ENCODE peak calls at places on chromosomes 7 and 10, in ten cellular contexts. N is fibroblast of the aortic adventitia, K is cardiac fibroblast, F is cardiac muscle cell, Y is ovary, M is esophagus squamous epithelium, G is heart left ventricle, J is coronary artery, V is tibial artery, U is left lung. W is an unnamed sample.

GRCh38 chr10:96833220-96834001 is 1.3 kb downstream of the LCOR start:
- DNase-seq in N (peak; percentile 27), K (peak; percentile 27), F (peak; percentile 53), Y (peak; percentile 17), M (no peak), G (peak; percentile 15), J (no peak), V (no peak), U (peak; percentile 37), W (peak; percentile 39)

GRCh38 chr7:122803323-122803722 is 82.9 kb downstream of the CADPS2 start:
- DNase-seq in N (peak; percentile 56), K (peak; percentile 77), F (peak; percentile 43), Y (no peak), M (no peak), G (no peak), J (no peak), V (no peak), U (no peak), W (peak; percentile 10)

GRCh38 chr10:89465196-89465595 is 50.8 kb downstream of the IFIT5 start:
- DNase-seq in N (no peak), K (peak; percentile 25), F (no peak), Y (no peak), M (no peak), G (no peak), J (no peak), V (no peak), U (no peak), W (no peak)

GRCh38 chr7:130971297-130971696 is 237.3 kb upstream of the KLF14 start:
- DNase-seq in N (no peak), K (no peak), F (no peak), Y (no peak), M (no peak), G (no peak), J (no peak), V (no peak), U (no peak), W (no peak)

GRCh38 chr10:84493951-84494848 is 165.8 kb downstream of the CCSER2 start:
- DNase-seq in N (peak; percentile 47), K (peak; percentile 65), F (no peak), Y (no peak), M (no peak), G (no peak), J (no peak), V (no peak), U (no peak), W (peak; percentile 35)

GRCh38 chr7:125561006-125561405 is 631.4 kb upstream of the POT1 start:
- DNase-seq in N (no peak), K (no peak), F (no peak), Y (no peak), M (no peak), G (no peak), J (no peak), V (no peak), U (no peak), W (no peak)

GRCh38 chr7:83060218-83060617 is 102.5 kb downstream of the PCLO start:
- DNase-seq in N (no peak), K (no peak), F (no peak), Y (no peak), M (no peak), G (peak; percentile 7), J (no peak), V (no peak), U (no peak), W (no peak)

GRCh38 chr7:27453702-27454405 is 208.8 kb downstream of the HIBADH start:
- DNase-seq in N (peak; percentile 11), K (peak; percentile 68), F (peak; percentile 19), Y (no peak), M (no peak), G (no peak), J (no peak), V (no peak), U (no peak), W (peak; percentile 79)

GRCh38 chr7:132255084-132255483 is 321.2 kb downstream of the PLXNA4 start:
- DNase-seq in N (no peak), K (no peak), F (peak; percentile 86), Y (no peak), M (no peak), G (no peak), J (peak; percentile 19), V (no peak), U (peak; percentile 38), W (no peak)

GRCh38 chr10:65945071-65945470 is 980.8 kb upstream of the LRRTM3 start:
- DNase-seq in N (no peak), K (peak; percentile 15), F (no peak), Y (no peak), M (no peak), G (no peak), J (no peak), V (no peak), U (no peak), W (no peak)

GRCh38 chr7:369476-369980 is 79.6 kb downstream of the FOXL3 start:
- DNase-seq in N (no peak), K (no peak), F (no peak), Y (no peak), M (no peak), G (no peak), J (no peak), V (no peak), U (no peak), W (no peak)

GRCh38 chr10:131802991-131803390 is 97.8 kb upstream of the PPP2R2D start:
- DNase-seq in N (no peak), K (no peak), F (no peak), Y (no peak), M (no peak), G (no peak), J (no peak), V (no peak), U (no peak), W (no peak)

GRCh38 chr10:124381011-124381591 is 37.6 kb downstream of the OAT start:
- DNase-seq in N (no peak), K (no peak), F (no peak), Y (no peak), M (no peak), G (no peak), J (peak; percentile 38), V (no peak), U (no peak), W (peak; percentile 80)

GRCh38 chr7:326273-326672 is 36.3 kb downstream of the FOXL3 start:
- DNase-seq in N (no peak), K (no peak), F (no peak), Y (no peak), M (no peak), G (no peak), J (no peak), V (no peak), U (no peak), W (no peak)

GRCh38 chr10:17476073-17476472 is 21.7 kb upstream of the ST8SIA6 start:
- DNase-seq in N (no peak), K (no peak), F (no peak), Y (no peak), M (no peak), G (no peak), J (no peak), V (no peak), U (no peak), W (no peak)

GRCh38 chr10:46559231-46559671 is 2.8 kb upstream of the GPRIN2 start:
- DNase-seq in N (no peak), K (no peak), F (no peak), Y (no peak), M (no peak), G (no peak), J (peak; percentile 73), V (peak; percentile 16), U (peak; percentile 27), W (no peak)

DNA sequence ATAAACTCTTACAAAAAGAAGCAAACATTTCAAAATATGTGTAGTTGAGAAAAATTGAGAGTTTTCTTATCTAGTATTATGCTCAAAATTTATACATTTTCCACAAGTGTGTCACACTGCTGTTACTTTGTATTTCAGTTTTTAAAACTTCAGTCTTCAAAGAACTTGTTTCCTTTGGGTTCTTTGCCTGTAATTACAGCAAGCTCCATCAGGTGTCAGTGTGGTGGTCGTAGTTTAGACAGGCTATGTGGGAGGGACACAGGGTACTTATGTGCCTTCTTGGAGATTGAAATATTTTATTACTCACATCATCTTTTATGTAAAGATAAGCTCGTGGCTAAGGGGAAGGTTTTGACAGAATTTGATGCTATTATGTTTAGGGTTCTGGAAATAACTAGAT is 360.5 kb downstream of the FGFR2 start:
- DNase-seq in N (no peak), K (no peak), F (no peak), Y (no peak), M (no peak), G (no peak), J (no peak), V (no peak), U (no peak), W (no peak)
- TF ChIP-seq CTCF in N (no peak), K (no peak), F (no peak), Y (no peak), M (peak; percentile 34), G (no peak), J (no peak), V (no peak), U (no peak), W (no peak)

GRCh38 chr10:26858707-26859034 is 2.1 kb downstream of the ABI1 start:
- DNase-seq in N (peak; percentile 24), K (peak; percentile 53), F (no peak), Y (no peak), M (no peak), G (no peak), J (no peak), V (no peak), U (no peak), W (peak; percentile 28)
- H3K4me3 ChIP-seq in N (peak overlapping the region; percentile 95), K (peak overlapping the region; percentile 16), F (peak overlapping the region; percentile 94), Y (peak overlapping the region; percentile 11), M (peak overlapping the region; percentile 71), G (peak overlapping the region; percentile 62), J (peak overlapping the region; percentile 86), V (peak overlapping the region; percentile 78), U (peak overlapping the region; percentile 99), W (peak overlapping the region; percentile 87)

DNA sequence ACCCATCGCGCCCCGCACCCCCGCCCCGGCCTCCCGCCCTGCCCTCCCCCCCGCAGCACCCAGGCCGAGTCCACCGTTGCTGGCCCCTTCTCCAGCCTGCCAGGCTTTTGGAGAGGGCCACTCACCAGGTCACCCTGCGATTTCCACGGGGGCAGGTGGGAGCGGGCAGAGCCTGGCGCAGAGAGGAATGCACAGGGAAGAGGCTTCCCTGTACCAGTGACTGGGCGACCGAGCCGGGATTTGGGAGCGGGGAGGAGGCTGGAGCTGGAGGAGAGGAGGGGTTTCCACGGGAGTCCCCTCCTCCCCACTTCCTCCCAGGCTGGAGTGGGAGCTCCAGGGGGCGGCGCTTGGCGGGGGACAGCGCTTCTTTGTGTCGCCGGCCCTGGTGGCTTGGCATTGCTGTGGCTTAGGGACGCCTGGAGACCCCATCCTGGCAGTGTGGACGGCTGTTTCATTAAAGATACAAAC is 19.3 kb downstream of the TCAF1 start:
- DNase-seq in N (peak; percentile 54), K (peak; percentile 51), F (peak; percentile 85), Y (peak; percentile 67), M (no peak), G (peak; percentile 82), J (no peak), V (peak; percentile 51), U (peak; percentile 74), W (peak; percentile 51)
- TF ChIP-seq CTCF in N (no peak), K (no peak), F (no peak), Y (no peak), M (no peak), G (no peak), J (no peak), V (no peak), U (no peak), W (no peak)

DNA sequence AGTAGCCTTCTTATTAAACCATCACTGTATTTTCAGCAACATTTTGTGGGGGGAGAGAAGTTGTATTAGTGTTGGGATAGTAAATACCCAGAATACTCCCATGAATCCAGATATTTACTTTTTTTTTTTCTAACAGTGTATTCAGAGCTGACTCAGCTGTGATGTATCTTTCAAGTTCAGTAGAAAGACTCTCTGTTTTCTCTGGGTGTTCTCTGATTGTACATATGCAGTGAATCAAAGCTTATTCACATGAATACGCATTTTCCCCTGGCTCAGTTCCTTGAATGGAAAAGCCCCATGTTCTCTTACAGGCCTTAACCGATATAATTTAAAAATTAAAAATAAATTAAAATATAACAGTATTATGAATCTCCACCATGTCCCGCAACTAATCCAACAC is 1.3 kb downstream of the TFPI2 start:
- DNase-seq in N (peak; percentile 84), K (peak; percentile 90), F (no peak), Y (no peak), M (no peak), G (no peak), J (no peak), V (no peak), U (no peak), W (peak; percentile 52)
- H3K4me3 ChIP-seq in N (peak overlapping the region; percentile 75), K (peak overlapping the region; percentile 78), F (peak overlapping the region; percentile 81), Y (no peak overlapping the region), M (no peak overlapping the region), G (peak overlapping the region; percentile 63), J (no peak overlapping the region), V (no peak overlapping the region), U (no peak overlapping the region), W (peak overlapping the region; percentile 88)

W was measured in fibroblast of villous mesenchyme.